ENCODE peak calls at places on chromosome 1, in four cellular contexts. One of them, this sample, is unnamed.

GRCh38 chr1:8889103-8889846 is 10.8 kb upstream of the ENO1 start:
- DNase-seq in GM23248: peak; percentile 81
- DNase-seq in neural progenitor cell: no peak
- DNase-seq in HCT116: no peak
- DNase-seq in this sample: no peak

GRCh38 chr1:160541622-160542302 is 18.7 kb upstream of the SLAMF6 start:
- DNase-seq in GM23248: no peak
- DNase-seq in neural progenitor cell: no peak
- DNase-seq in HCT116: no peak
- DNase-seq in this sample: no peak

GRCh38 chr1:101242331-101243050 is 5.7 kb downstream of the S1PR1 start:
- DNase-seq in GM23248: no peak
- DNase-seq in neural progenitor cell: no peak
- DNase-seq in HCT116: no peak
- DNase-seq in this sample: no peak

GRCh38 chr1:202274611-202275010 is 67.1 kb downstream of the UBE2T start:
- DNase-seq in GM23248: peak; percentile 61
- DNase-seq in neural progenitor cell: no peak
- DNase-seq in HCT116: peak; percentile 22
- DNase-seq in this sample: peak; percentile 51

GRCh38 chr1:80472145-80472544 is 1328.6 kb upstream of the ADGRL2 start:
- DNase-seq in GM23248: no peak
- DNase-seq in neural progenitor cell: no peak
- DNase-seq in HCT116: no peak
- DNase-seq in this sample: no peak

GRCh38 chr1:52769346-52770033 is 43.2 kb downstream of the ZYG11B start:
- DNase-seq in GM23248: no peak
- DNase-seq in neural progenitor cell: no peak
- DNase-seq in HCT116: no peak
- DNase-seq in this sample: no peak

GRCh38 chr1:179077396-179077795 is 4.5 kb upstream of the TOR3A start:
- DNase-seq in GM23248: peak; percentile 69
- DNase-seq in neural progenitor cell: no peak
- DNase-seq in HCT116: no peak
- DNase-seq in this sample: peak; percentile 73

GRCh38 chr1:30895942-30896660 is 12.5 kb downstream of the SDC3 start:
- DNase-seq in GM23248: no peak
- DNase-seq in neural progenitor cell: no peak
- DNase-seq in HCT116: no peak
- DNase-seq in this sample: no peak

GRCh38 chr1:237012789-237013383 is 8.6 kb upstream of the MT1HL1 start:
- DNase-seq in GM23248: no peak
- DNase-seq in neural progenitor cell: no peak
- DNase-seq in HCT116: no peak
- DNase-seq in this sample: peak; percentile 25

GRCh38 chr1:36602189-36602588 is 119.5 kb upstream of the CSF3R start:
- DNase-seq in GM23248: no peak
- DNase-seq in neural progenitor cell: peak; percentile 68
- DNase-seq in HCT116: no peak
- DNase-seq in this sample: no peak

GRCh38 chr1:101025283-101025679 is 303 bp downstream of the DPH5 start:
- DNase-seq in GM23248: peak; percentile 51
- DNase-seq in neural progenitor cell: no peak
- DNase-seq in HCT116: no peak
- DNase-seq in this sample: no peak

GRCh38 chr1:46364612-46365011 is 24.0 kb downstream of the NSUN4 start:
- DNase-seq in GM23248: peak; percentile 77
- DNase-seq in neural progenitor cell: no peak
- DNase-seq in HCT116: no peak
- DNase-seq in this sample: no peak

GRCh38 chr1:39104158-39105060 is 78.3 kb downstream of the NDUFS5 start:
- DNase-seq in GM23248: peak; percentile 67
- DNase-seq in neural progenitor cell: peak; percentile 79
- DNase-seq in HCT116: no peak
- DNase-seq in this sample: peak; percentile 35

GRCh38 chr1:36673207-36673606 is 190.5 kb upstream of the CSF3R start:
- DNase-seq in GM23248: no peak
- DNase-seq in neural progenitor cell: peak; percentile 85
- DNase-seq in HCT116: no peak
- DNase-seq in this sample: no peak

GRCh38 chr1:182111496-182111895 is 50.0 kb upstream of the ZNF648 start:
- DNase-seq in GM23248: no peak
- DNase-seq in neural progenitor cell: no peak
- DNase-seq in HCT116: no peak
- DNase-seq in this sample: no peak

GRCh38 chr1:86155807-86156561 is 588 bp downstream of the COL24A1 start:
- DNase-seq in GM23248: peak; percentile 63
- DNase-seq in neural progenitor cell: peak; percentile 55
- DNase-seq in HCT116: no peak
- DNase-seq in this sample: no peak

GRCh38 chr1:51564124-51564523 is 45.1 kb upstream of the EPS15 start:
- DNase-seq in GM23248: peak; percentile 66
- DNase-seq in neural progenitor cell: no peak
- DNase-seq in HCT116: no peak
- DNase-seq in this sample: peak; percentile 37

GRCh38 chr1:40042337-40042736 is 1.8 kb downstream of the CAP1 start:
- DNase-seq in GM23248: peak; percentile 56
- DNase-seq in neural progenitor cell: no peak
- DNase-seq in HCT116: no peak
- DNase-seq in this sample: peak; percentile 32

GRCh38 chr1:212247179-212247721 is 38.0 kb upstream of the PPP2R5A start:
- DNase-seq in GM23248: peak; percentile 54
- DNase-seq in neural progenitor cell: no peak
- DNase-seq in HCT116: no peak
- DNase-seq in this sample: no peak

GRCh38 chr1:192826791-192827477 is 18.1 kb downstream of the RGS2 start:
- DNase-seq in GM23248: peak; percentile 37
- DNase-seq in neural progenitor cell: no peak
- DNase-seq in HCT116: peak; percentile 36
- DNase-seq in this sample: peak; percentile 91

GRCh38 chr1:151386002-151386401 is 13.4 kb upstream of the PSMB4 start:
- DNase-seq in GM23248: no peak
- DNase-seq in neural progenitor cell: no peak
- DNase-seq in HCT116: no peak
- DNase-seq in this sample: no peak

GRCh38 chr1:23208527-23208926 is 8.8 kb downstream of the HTR1D start:
- DNase-seq in GM23248: no peak
- DNase-seq in neural progenitor cell: no peak
- DNase-seq in HCT116: no peak
- DNase-seq in this sample: no peak
- TF ChIP-seq EZH2phosphoT487 in GM23248: no peak
- TF ChIP-seq EZH2phosphoT487 in neural progenitor cell: no peak
- TF ChIP-seq EZH2phosphoT487 in HCT116: no peak
- TF ChIP-seq EZH2phosphoT487 in this sample: no peak

DNA sequence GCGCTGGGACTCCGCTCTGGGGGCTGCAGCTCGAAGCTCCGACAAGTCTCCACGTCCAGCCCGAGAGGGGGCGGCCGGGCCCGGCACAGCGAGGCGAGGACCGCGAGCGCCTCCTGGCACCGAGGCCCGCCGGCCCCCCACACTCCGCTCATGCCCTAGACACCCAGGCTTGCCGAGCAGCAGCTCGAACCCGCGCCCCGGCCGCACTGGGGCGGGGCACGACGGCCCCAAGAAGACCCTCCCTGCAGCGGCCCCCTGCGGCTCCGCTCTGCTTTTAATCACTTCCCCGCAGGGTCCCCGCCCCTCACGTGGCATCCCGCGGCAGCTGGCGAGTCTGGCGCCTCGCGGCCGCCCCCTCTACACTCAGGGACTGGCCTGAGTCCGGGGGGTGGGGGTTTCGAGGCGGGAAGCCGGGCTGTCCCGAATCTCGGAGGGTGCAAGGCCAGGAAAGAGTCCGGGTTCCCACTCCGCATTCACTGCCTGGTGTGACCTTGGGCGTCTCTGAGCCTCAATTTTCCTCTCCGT is at the start of gene SYT6:
- DNase-seq in GM23248: peak; percentile 5
- DNase-seq in neural progenitor cell: peak; percentile 57
- DNase-seq in HCT116: no peak
- DNase-seq in this sample: no peak
- TF ChIP-seq EZH2 in GM23248: peak; percentile 68
- TF ChIP-seq EZH2 in neural progenitor cell: peak; percentile 75
- TF ChIP-seq EZH2 in HCT116: no peak
- TF ChIP-seq EZH2 in this sample: no peak

GRCh38 chr1:2192031-2192995 is 2.3 kb downstream of the FAAP20 start:
- DNase-seq in GM23248: peak; percentile 92
- DNase-seq in neural progenitor cell: no peak
- DNase-seq in HCT116: no peak
- DNase-seq in this sample: no peak
- H3K4me3 ChIP-seq in GM23248: peak overlapping the region; percentile 44
- H3K4me3 ChIP-seq in neural progenitor cell: no peak overlapping the region
- H3K4me3 ChIP-seq in HCT116: no peak overlapping the region
- H3K4me3 ChIP-seq in this sample: peak overlapping the region; percentile 83

GRCh38 chr1:20351911-20352675 is 61.4 kb downstream of the VWA5B1 start:
- DNase-seq in GM23248: no peak
- DNase-seq in neural progenitor cell: no peak
- DNase-seq in HCT116: no peak
- DNase-seq in this sample: no peak

GRCh38 chr1:20350421-20350820 is 59.7 kb downstream of the VWA5B1 start:
- DNase-seq in GM23248: no peak
- DNase-seq in neural progenitor cell: no peak
- DNase-seq in HCT116: no peak
- DNase-seq in this sample: no peak

GRCh38 chr1:20349561-20349960 is 58.9 kb downstream of the VWA5B1 start:
- DNase-seq in GM23248: peak; percentile 56
- DNase-seq in neural progenitor cell: no peak
- DNase-seq in HCT116: no peak
- DNase-seq in this sample: no peak

GRCh38 chr1:20348326-20348910 is 57.7 kb downstream of the VWA5B1 start:
- DNase-seq in GM23248: no peak
- DNase-seq in neural progenitor cell: no peak
- DNase-seq in HCT116: no peak
- DNase-seq in this sample: no peak

GRCh38 chr1:20349971-20350370 is 59.3 kb downstream of the VWA5B1 start:
- DNase-seq in GM23248: no peak
- DNase-seq in neural progenitor cell: no peak
- DNase-seq in HCT116: no peak
- DNase-seq in this sample: no peak
- TF ChIP-seq EZH2phosphoT487 in GM23248: no peak
- TF ChIP-seq EZH2phosphoT487 in neural progenitor cell: no peak
- TF ChIP-seq EZH2phosphoT487 in HCT116: no peak
- TF ChIP-seq EZH2phosphoT487 in this sample: no peak

DNA sequence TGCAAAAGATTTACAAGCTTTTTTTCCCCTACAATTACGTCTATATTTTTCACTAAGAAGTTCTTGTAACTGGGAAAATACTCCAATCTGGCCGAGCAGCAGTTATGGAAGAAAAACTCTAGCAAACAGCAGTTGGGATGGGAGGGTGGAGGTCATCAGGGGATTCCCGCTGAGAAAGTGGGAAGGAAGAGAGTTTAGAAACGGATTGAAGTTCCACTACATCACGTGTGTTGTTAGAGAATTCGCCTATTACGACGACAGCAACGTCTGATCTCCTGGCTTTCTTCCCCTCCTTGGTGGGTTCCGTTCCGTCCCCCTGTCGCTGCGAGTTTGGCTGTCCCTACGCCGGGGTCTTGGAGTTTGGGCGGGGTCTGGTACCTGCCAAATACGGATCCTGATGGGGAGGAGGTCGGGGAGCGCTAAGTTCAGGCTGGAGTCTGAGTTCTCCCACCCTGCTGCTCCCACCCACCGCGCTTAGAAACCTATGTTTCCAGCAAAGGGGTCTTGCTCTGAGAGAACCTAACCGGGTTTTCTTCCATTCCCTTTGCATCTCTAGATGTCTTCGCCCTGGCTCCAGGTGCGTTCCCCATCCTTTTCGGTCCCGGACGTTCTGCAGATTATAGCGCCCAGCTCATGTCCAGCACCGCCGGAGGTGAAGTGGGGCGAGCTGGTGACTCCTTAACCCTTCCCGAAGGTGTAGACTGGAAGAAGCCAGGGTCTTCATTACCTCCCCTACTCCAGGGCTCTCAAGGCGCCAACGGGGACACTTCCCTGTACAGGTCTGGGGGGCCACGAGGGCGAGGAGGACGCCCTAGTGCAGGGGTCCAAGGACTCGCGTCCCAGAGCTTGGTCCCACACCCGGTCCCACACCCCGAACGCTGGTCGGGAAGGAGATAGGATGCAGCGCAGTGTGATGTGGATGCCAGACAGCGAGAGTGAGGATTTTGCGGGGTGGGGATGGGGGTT is 688 bp upstream of the KCNK2 start:
- DNase-seq in GM23248: peak; percentile 58
- DNase-seq in neural progenitor cell: peak; percentile 44
- DNase-seq in HCT116: no peak
- DNase-seq in this sample: no peak
- TF ChIP-seq EZH2 in GM23248: no peak
- TF ChIP-seq EZH2 in neural progenitor cell: peak; percentile 83
- TF ChIP-seq EZH2 in HCT116: no peak
- TF ChIP-seq EZH2 in this sample: no peak

DNA sequence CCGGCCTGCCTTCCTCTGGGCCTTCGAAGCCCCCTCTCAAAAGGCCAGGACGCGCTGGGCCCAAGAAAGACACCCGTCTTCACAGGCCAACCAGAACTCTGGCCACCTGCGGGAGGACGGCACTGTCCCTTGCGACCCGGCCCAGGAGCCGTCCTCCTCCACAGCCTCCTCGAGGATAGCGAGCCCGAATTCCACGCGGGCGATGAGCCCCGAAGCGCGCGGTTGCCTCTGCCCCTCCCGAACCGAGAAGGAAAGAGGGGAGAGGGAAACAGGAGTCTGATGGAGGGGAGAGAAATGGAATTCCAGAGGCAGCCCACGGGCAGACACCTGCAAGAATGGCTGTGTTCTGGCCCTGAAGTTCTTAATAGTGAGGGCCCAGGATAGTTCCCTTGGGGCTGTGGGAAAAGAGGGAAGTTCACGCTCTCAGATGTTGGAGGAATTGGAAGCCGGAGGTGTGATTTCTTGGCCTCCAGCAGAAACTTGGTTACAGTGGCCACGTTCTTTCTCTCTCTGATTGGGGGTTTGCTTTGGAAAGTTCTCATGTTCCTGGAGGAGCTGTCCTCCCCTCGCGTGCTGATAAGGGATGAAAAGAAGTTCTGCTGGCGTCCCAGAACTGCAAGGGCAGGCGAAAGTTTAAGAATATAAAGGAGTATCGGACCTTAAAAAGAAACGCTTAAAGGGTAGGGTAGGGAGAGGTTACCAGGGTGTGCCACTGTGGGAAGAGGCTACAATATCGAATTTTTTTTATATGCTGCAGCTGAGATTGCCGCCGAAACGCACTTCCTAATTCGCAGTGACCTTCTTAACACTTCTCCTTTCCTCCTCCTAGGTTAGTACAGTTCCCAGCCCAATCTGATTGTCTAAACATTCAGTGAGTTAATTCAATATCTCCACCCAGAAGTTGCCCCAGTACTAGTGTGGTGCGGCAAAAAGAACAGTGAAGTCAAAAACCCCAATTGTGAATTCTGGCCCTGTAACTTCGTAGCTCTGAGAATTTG is 5.8 kb upstream of the SLC44A5 start:
- DNase-seq in GM23248: peak; percentile 54
- DNase-seq in neural progenitor cell: peak; percentile 75
- DNase-seq in HCT116: no peak
- DNase-seq in this sample: no peak
- H3K4me3 ChIP-seq in GM23248: peak overlapping the region; percentile 66
- H3K4me3 ChIP-seq in neural progenitor cell: peak overlapping the region; percentile 73
- H3K4me3 ChIP-seq in HCT116: no peak overlapping the region
- H3K4me3 ChIP-seq in this sample: peak overlapping the region; percentile 69

This sample was measured in PC-3.